ENCODE peak calls at places on chromosomes 4 and X, in nine cellular contexts. L, I, B, O, X, T, C, G and M are unnamed samples.

GRCh38 chrX:70439016-70439415 is 5.6 kb upstream of the DLG3 start:
- DNase-seq in T (no peak), L (no peak), C (no peak), O (no peak), X (no peak), I (no peak), B (no peak), G (no peak), M (no peak)

GRCh38 chrX:26918633-26919032 is 544.5 kb downstream of the PPP4R3C start:
- DNase-seq in G (peak; percentile 1), T (no peak), I (no peak), C (no peak), L (peak; percentile 12), X (no peak), O (no peak), B (no peak), M (no peak)

GRCh38 chr4:181674315-181674714 is 568.9 kb upstream of the TENM3 start:
- DNase-seq in X (no peak), T (no peak), C (no peak), I (no peak), G (no peak), O (no peak), B (no peak), L (no peak), M (no peak)

GRCh38 chr4:176791591-176792347 is 953 bp downstream of the VEGFC start:
- DNase-seq in O (no peak), I (no peak), L (peak; percentile 45), X (no peak), G (no peak), C (no peak), T (no peak), B (peak; percentile 79), M (no peak)

GRCh38 chr4:26139310-26139924 is 181.4 kb upstream of the RBPJ start:
- DNase-seq in G (no peak), X (no peak), O (no peak), L (peak; percentile 13), B (no peak), C (no peak), T (no peak), I (no peak), M (no peak)

GRCh38 chr4:116180056-116180690 is 905.2 kb downstream of the TRAM1L1 start:
- DNase-seq in I (no peak), C (no peak), G (peak; percentile 56), X (no peak), B (no peak), L (no peak), O (peak; percentile 3), T (no peak), M (no peak)

GRCh38 chr4:8351931-8352367 is 82.4 kb downstream of the HTRA3 start:
- DNase-seq in G (peak; percentile 51), L (no peak), T (no peak), O (no peak), X (no peak), I (no peak), B (peak; percentile 68), C (no peak), M (no peak)

GRCh38 chr4:26452565-26453531 is 37.4 kb downstream of the CCKAR start:
- DNase-seq in B (no peak), G (no peak), I (no peak), X (no peak), C (no peak), O (no peak), L (peak; percentile 28), T (no peak), M (peak; percentile 8)

GRCh38 chr4:123484291-123484926 is 87.8 kb downstream of the SPRY1 start:
- DNase-seq in X (no peak), T (no peak), G (no peak), B (no peak), C (no peak), O (no peak), L (no peak), I (no peak), M (peak; percentile 12)

GRCh38 chr4:1009647-1010521 is 1.5 kb upstream of the FGFRL1 start:
- DNase-seq in G (peak; percentile 75), X (peak; percentile 63), B (peak; percentile 90), I (peak; percentile 62), O (peak; percentile 70), C (peak; percentile 84), T (peak; percentile 79), L (peak; percentile 60), M (peak; percentile 68)

GRCh38 chrX:49230500-49231232 is 2.5 kb downstream of the CACNA1F start:
- DNase-seq in L (peak; percentile 82), G (peak; percentile 20), B (peak; percentile 91), X (peak; percentile 28), T (peak; percentile 31), C (peak; percentile 88), O (no peak), I (peak; percentile 32), M (peak; percentile 71)

GRCh38 chr4:153131478-153132069 is 72.7 kb upstream of the TRIM2 start:
- DNase-seq in G (peak; percentile 81), B (no peak), T (no peak), C (no peak), O (no peak), X (no peak), I (no peak), L (no peak), M (no peak)

GRCh38 chrX:152074163-152074562 is 64.2 kb downstream of the MAGEA10 start:
- DNase-seq in G (no peak), B (no peak), L (no peak), T (no peak), I (no peak), O (no peak), X (no peak), C (no peak), M (no peak)

GRCh38 chr4:146338512-146338911 is 124.2 kb downstream of the REELD1 start:
- DNase-seq in I (no peak), O (no peak), G (no peak), T (no peak), L (no peak), B (no peak), C (no peak), X (no peak), M (no peak)

GRCh38 chr4:79334783-79335182 is 8.9 kb upstream of the NAA11 start:
- DNase-seq in I (no peak), T (no peak), B (no peak), L (no peak), C (no peak), G (no peak), O (no peak), X (no peak), M (no peak)

GRCh38 chrX:53223955-53224859 is 800 bp downstream of the KDM5C start:
- DNase-seq in I (no peak), C (peak; percentile 25), O (no peak), G (no peak), T (peak; percentile 10), B (peak; percentile 62), L (peak; percentile 19), X (no peak), M (peak; percentile 38)

GRCh38 chr4:125315571-125316390 is 1.0 kb downstream of the FAT4 start:
- DNase-seq in L (peak; percentile 72), C (peak; percentile 23), I (no peak), B (peak; percentile 84), X (no peak), O (peak; percentile 26), G (peak; percentile 75), T (no peak), M (peak; percentile 4)

GRCh38 chr4:71296945-71297344 is 41.9 kb upstream of the SLC4A4 start:
- DNase-seq in B (no peak), C (peak; percentile 57), O (no peak), T (no peak), X (no peak), G (peak; percentile 79), L (no peak), I (no peak), M (peak; percentile 36)

GRCh38 chr4:127642169-127642568 is 9.4 kb downstream of the INTU start:
- DNase-seq in X (no peak), B (no peak), I (no peak), C (no peak), G (no peak), L (no peak), O (no peak), T (no peak), M (no peak)

GRCh38 chr4:24456431-24456830 is 127.9 kb downstream of the DHX15 start:
- DNase-seq in I (no peak), L (no peak), T (no peak), G (no peak), O (no peak), C (no peak), X (no peak), B (no peak), M (no peak)

GRCh38 chrX:72576161-72576896 is 3.7 kb upstream of the HDAC8 start:
- DNase-seq in L (no peak), G (no peak), C (no peak), T (no peak), I (no peak), X (no peak), O (no peak), B (no peak), M (no peak)

GRCh38 chr4:867526-868250 is 41.8 kb upstream of the CPLX1 start:
- DNase-seq in G (no peak), T (no peak), B (no peak), L (no peak), C (no peak), O (no peak), X (no peak), I (no peak), M (no peak)

GRCh38 chrX:111719426-111720210 is 38.6 kb downstream of the ALG13 start:
- DNase-seq in G (peak; percentile 18), O (no peak), C (no peak), L (no peak), B (no peak), T (no peak), X (no peak), I (no peak), M (peak; percentile 1)

GRCh38 chr4:80173387-80173786 is 23.9 kb upstream of the PRDM8 start:
- DNase-seq in B (no peak), G (no peak), T (peak; percentile 31), L (no peak), X (peak; percentile 43), I (no peak), O (no peak), C (no peak), M (peak; percentile 27)

GRCh38 chr4:119300072-119300387 is 21.9 kb downstream of the FABP2 start:
- DNase-seq in L (peak; percentile 14), B (peak; percentile 84), C (peak; percentile 69), O (no peak), X (peak; percentile 15), I (peak; percentile 1), T (peak; percentile 12), G (peak; percentile 45), M (no peak)

GRCh38 chrX:153317306-153317705 is 4.3 kb downstream of the PNMA6F start:
- DNase-seq in O (no peak), T (no peak), L (no peak), X (no peak), B (no peak), C (no peak), I (no peak), G (no peak), M (no peak)

GRCh38 chr4:169229571-169230028 is 41.2 kb downstream of the SH3RF1 start:
- DNase-seq in T (no peak), O (peak; percentile 73), I (no peak), C (no peak), B (no peak), L (no peak), G (no peak), X (no peak), M (no peak)

GRCh38 chr4:73222466-73223257 is 35.9 kb downstream of the ANKRD17 start:
- DNase-seq in X (peak; percentile 33), T (peak; percentile 27), B (no peak), G (peak; percentile 95), O (peak; percentile 73), L (no peak), I (peak; percentile 2), C (peak; percentile 72), M (peak; percentile 91)

GRCh38 chrX:15929231-15929630 is 74.6 kb upstream of the AP1S2 start:
- DNase-seq in I (no peak), T (no peak), G (no peak), C (no peak), L (no peak), B (no peak), O (no peak), X (no peak), M (no peak)